ENCODE peak calls at places on chromosome 7, in four cellular contexts. U is aorta; O is activated CD8-positive, alpha-beta T cell treated with anti-CD3 and anti-CD28 coated beads, Interleukin-2, amount 10 ng/mL, durations not matched to agents 7 days and 5 days; W is Right ventricle myocardium superior. G is an unnamed sample.

GRCh38 chr7:151051108-151051507 is 2.8 kb downstream of the ASIC3 start:
- ATAC-seq in U (peak), O (peak), W (peak), G (peak)

GRCh38 chr7:110766874-110767273 is 324.1 kb upstream of the LRRN3 start:
- ATAC-seq in W (no peak), O (no peak), U (no peak), G (no peak)

GRCh38 chr7:155728116-155728515 is 83.7 kb downstream of the RBM33 start:
- ATAC-seq in O (no peak), W (peak), U (no peak), G (no peak)

GRCh38 chr7:18407385-18407784 is 88.2 kb upstream of the HDAC9 start:
- ATAC-seq in W (no peak), U (no peak), O (no peak), G (no peak)

GRCh38 chr7:151518105-151518780 is 1.5 kb downstream of the RHEB start:
- ATAC-seq in U (no peak), O (peak), W (no peak), G (peak)

GRCh38 chr7:41058986-41059741 is 643.7 kb downstream of the INHBA start:
- ATAC-seq in O (no peak), W (no peak), U (no peak), G (no peak)

GRCh38 chr7:21565614-21566013 is 22.8 kb downstream of the DNAH11 start:
- ATAC-seq in U (no peak), W (no peak), O (no peak), G (no peak)

GRCh38 chr7:139494835-139495568 is 11.5 kb upstream of the KLRG2 start:
- ATAC-seq in U (no peak), O (peak), W (no peak), G (peak)

GRCh38 chr7:98317366-98318040 is 36.0 kb downstream of the BRI3 start:
- ATAC-seq in U (no peak), O (no peak), W (no peak), G (no peak)